ENCODE peak calls at places on chromosomes 16 and 17, in nine cellular contexts. R is endodermal cell, W is aorta, D is neural crest cell, T is RCC 7860, L is NCI-H1930, I is caudate nucleus, G is HS-5, N is MCF 10A. V is an unnamed sample.

GRCh38 chr17:63988741-63989621 is 9.2 kb upstream of the PRR29 start:
- DNase-seq in G (no peak), L (no peak), D (no peak), R (peak; percentile 90), N (no peak), T (no peak), W (peak; percentile 43), I (no peak), V (peak; percentile 45)

GRCh38 chr17:14332331-14332730 is 31.4 kb downstream of the HS3ST3B1 start:
- DNase-seq in I (no peak), R (peak; percentile 75), L (no peak), T (no peak), G (no peak), W (no peak), N (no peak), D (no peak), V (no peak)

GRCh38 chr17:40611840-40612509 is 35.6 kb downstream of the SMARCE1 start:
- DNase-seq in I (peak; percentile 12), R (no peak), W (no peak), L (no peak), N (no peak), T (no peak), G (no peak), D (no peak), V (no peak)

GRCh38 chr17:37742114-37742761 is 2.6 kb downstream of the HNF1B start:
- DNase-seq in W (no peak), T (no peak), L (no peak), G (no peak), D (no peak), N (no peak), R (peak; percentile 87), I (no peak), V (no peak)

GRCh38 chr17:41527076-41528023 is 758 bp downstream of the KRT19 start:
- DNase-seq in G (no peak), I (no peak), R (peak; percentile 84), L (no peak), D (no peak), N (no peak), W (no peak), T (no peak), V (peak; percentile 79)

GRCh38 chr16:10949424-10949970 is 5.1 kb downstream of the CLEC16A start:
- DNase-seq in I (no peak), L (no peak), N (peak; percentile 65), W (peak; percentile 81), G (no peak), T (no peak), R (peak; percentile 94), D (no peak), V (no peak)

GRCh38 chr17:63446981-63447687 is 1.0 kb upstream of the CYB561 start:
- DNase-seq in W (no peak), I (no peak), D (no peak), L (peak; percentile 54), G (no peak), R (peak; percentile 90), N (no peak), T (no peak), V (peak; percentile 65)

GRCh38 chr17:78789149-78789662 is 7.1 kb upstream of the CYTH1 start:
- DNase-seq in D (no peak), W (peak; percentile 25), T (no peak), L (no peak), G (no peak), N (no peak), R (no peak), I (no peak), V (no peak)

GRCh38 chr17:78839762-78840529 is 668 bp downstream of the USP36 start:
- DNase-seq in N (peak; percentile 45), W (peak; percentile 70), T (no peak), G (no peak), R (peak; percentile 67), L (no peak), I (peak; percentile 68), D (no peak), V (peak; percentile 68)

GRCh38 chr17:65314212-65314611 is 177.0 kb downstream of the RGS9 start:
- DNase-seq in N (no peak), W (no peak), T (no peak), G (no peak), I (no peak), L (no peak), R (no peak), D (no peak), V (no peak)

GRCh38 chr17:78528541-78528940 is 48.7 kb downstream of the DNAH17 start:
- DNase-seq in I (no peak), D (no peak), G (no peak), W (no peak), T (no peak), R (peak; percentile 61), N (no peak), L (peak; percentile 45), V (no peak)

GRCh38 chr17:41666708-41667279 is 21.9 kb upstream of the EIF1 start:
- DNase-seq in R (peak; percentile 98), L (peak; percentile 69), D (peak; percentile 89), T (peak; percentile 61), N (peak; percentile 79), G (no peak), I (peak; percentile 79), W (peak; percentile 90), V (peak; percentile 90)

GRCh38 chr17:80026359-80027042 is 9.2 kb downstream of the TBC1D16 start:
- DNase-seq in W (no peak), T (no peak), I (no peak), G (no peak), D (no peak), N (no peak), R (no peak), L (no peak), V (no peak)

GRCh38 chr16:78648517-78648916 is 549.1 kb downstream of the WWOX start:
- DNase-seq in G (no peak), R (no peak), N (no peak), T (no peak), W (no peak), L (no peak), D (no peak), I (no peak), V (no peak)

GRCh38 chr17:59830007-59830630 is 62.6 kb downstream of the TUBD1 start:
- DNase-seq in L (no peak), R (peak; percentile 58), N (peak; percentile 72), G (no peak), I (no peak), T (peak; percentile 67), D (no peak), W (no peak), V (no peak)

GRCh38 chr17:45640141-45640850 is 143.8 kb upstream of the CRHR1 start:
- DNase-seq in L (no peak), I (no peak), N (peak; percentile 76), T (peak; percentile 47), R (peak; percentile 97), D (peak; percentile 91), W (peak; percentile 76), G (peak; percentile 39), V (peak; percentile 67)